ENCODE peak calls at places on chromosomes 5 and 9, in five cellular contexts. One of them, this sample, is unnamed.

GRCh38 chr5:93721511-93721910 is 19.9 kb downstream of the POU5F2 start:
- DNase-seq in fibroblast of lung: no peak
- DNase-seq in AG04450: no peak
- DNase-seq in upper lobe of right lung: no peak
- DNase-seq in CD4-positive, CD25-positive, alpha-beta regulatory T cell: no peak
- DNase-seq in this sample: no peak

GRCh38 chr5:32163785-32164184 is 10.3 kb downstream of the GOLPH3 start:
- DNase-seq in fibroblast of lung: no peak
- DNase-seq in AG04450: no peak
- DNase-seq in upper lobe of right lung: no peak
- DNase-seq in CD4-positive, CD25-positive, alpha-beta regulatory T cell: no peak
- DNase-seq in this sample: no peak

GRCh38 chr5:133977161-133977787 is 8.8 kb upstream of the C5orf15 start:
- DNase-seq in fibroblast of lung: peak
- DNase-seq in AG04450: no peak
- DNase-seq in upper lobe of right lung: no peak
- DNase-seq in CD4-positive, CD25-positive, alpha-beta regulatory T cell: no peak
- DNase-seq in this sample: no peak

GRCh38 chr9:106878943-106879916 is 16.3 kb downstream of the ZNF462 start:
- DNase-seq in fibroblast of lung: peak
- DNase-seq in AG04450: peak
- DNase-seq in upper lobe of right lung: no peak
- DNase-seq in CD4-positive, CD25-positive, alpha-beta regulatory T cell: no peak
- DNase-seq in this sample: peak

GRCh38 chr5:107389130-107389553 is 281.6 kb downstream of the EFNA5 start:
- DNase-seq in fibroblast of lung: peak
- DNase-seq in AG04450: no peak
- DNase-seq in upper lobe of right lung: no peak
- DNase-seq in CD4-positive, CD25-positive, alpha-beta regulatory T cell: peak
- DNase-seq in this sample: no peak

GRCh38 chr5:38473008-38473407 is 83.4 kb downstream of the LIFR start:
- DNase-seq in fibroblast of lung: no peak
- DNase-seq in AG04450: no peak
- DNase-seq in upper lobe of right lung: no peak
- DNase-seq in CD4-positive, CD25-positive, alpha-beta regulatory T cell: no peak
- DNase-seq in this sample: no peak

GRCh38 chr5:80216753-80217596 is 38.9 kb downstream of the SERINC5 start:
- DNase-seq in fibroblast of lung: peak
- DNase-seq in AG04450: no peak
- DNase-seq in upper lobe of right lung: peak
- DNase-seq in CD4-positive, CD25-positive, alpha-beta regulatory T cell: no peak
- DNase-seq in this sample: no peak

GRCh38 chr9:103245369-103245768 is 250.2 kb downstream of the CYLC2 start:
- DNase-seq in fibroblast of lung: no peak
- DNase-seq in AG04450: no peak
- DNase-seq in upper lobe of right lung: no peak
- DNase-seq in CD4-positive, CD25-positive, alpha-beta regulatory T cell: no peak
- DNase-seq in this sample: no peak

GRCh38 chr5:17808566-17808965 is 174.3 kb downstream of the TAF11L14 start:
- DNase-seq in fibroblast of lung: no peak
- DNase-seq in AG04450: no peak
- DNase-seq in upper lobe of right lung: no peak
- DNase-seq in CD4-positive, CD25-positive, alpha-beta regulatory T cell: no peak
- DNase-seq in this sample: no peak

GRCh38 chr5:147965712-147966111 is 59.4 kb upstream of the C5orf46 start:
- DNase-seq in fibroblast of lung: no peak
- DNase-seq in AG04450: no peak
- DNase-seq in upper lobe of right lung: no peak
- DNase-seq in CD4-positive, CD25-positive, alpha-beta regulatory T cell: no peak
- DNase-seq in this sample: no peak

GRCh38 chr5:178404987-178405386 is 172.4 kb upstream of the PHYKPL start:
- DNase-seq in fibroblast of lung: peak
- DNase-seq in AG04450: no peak
- DNase-seq in upper lobe of right lung: no peak
- DNase-seq in CD4-positive, CD25-positive, alpha-beta regulatory T cell: no peak
- DNase-seq in this sample: no peak

GRCh38 chr9:72443855-72444254 is 77.6 kb upstream of the TMC1 start:
- DNase-seq in fibroblast of lung: no peak
- DNase-seq in AG04450: no peak
- DNase-seq in upper lobe of right lung: no peak
- DNase-seq in CD4-positive, CD25-positive, alpha-beta regulatory T cell: peak
- DNase-seq in this sample: no peak

GRCh38 chr5:72817076-72817476 is 615 bp downstream of the TNPO1 start:
- DNase-seq in fibroblast of lung: peak
- DNase-seq in AG04450: peak
- DNase-seq in upper lobe of right lung: peak
- DNase-seq in CD4-positive, CD25-positive, alpha-beta regulatory T cell: peak
- DNase-seq in this sample: no peak

GRCh38 chr5:141691867-141692532 is 10.0 kb upstream of the ARAP3 start:
- DNase-seq in fibroblast of lung: peak
- DNase-seq in AG04450: peak
- DNase-seq in upper lobe of right lung: peak
- DNase-seq in CD4-positive, CD25-positive, alpha-beta regulatory T cell: peak
- DNase-seq in this sample: peak

GRCh38 chr5:106699198-106699597 is 971.5 kb downstream of the EFNA5 start:
- DNase-seq in fibroblast of lung: no peak
- DNase-seq in AG04450: no peak
- DNase-seq in upper lobe of right lung: no peak
- DNase-seq in CD4-positive, CD25-positive, alpha-beta regulatory T cell: no peak
- DNase-seq in this sample: no peak

GRCh38 chr9:118522093-118523028 is 818.2 kb downstream of the TLR4 start:
- DNase-seq in fibroblast of lung: peak
- DNase-seq in AG04450: no peak
- DNase-seq in upper lobe of right lung: peak
- DNase-seq in CD4-positive, CD25-positive, alpha-beta regulatory T cell: peak
- DNase-seq in this sample: no peak

GRCh38 chr5:173065155-173065554 is 9.0 kb downstream of the CREBRF start:
- DNase-seq in fibroblast of lung: no peak
- DNase-seq in AG04450: no peak
- DNase-seq in upper lobe of right lung: no peak
- DNase-seq in CD4-positive, CD25-positive, alpha-beta regulatory T cell: peak
- DNase-seq in this sample: no peak

GRCh38 chr9:89984214-89984613 is 379.4 kb downstream of the GADD45G start:
- DNase-seq in fibroblast of lung: peak
- DNase-seq in AG04450: no peak
- DNase-seq in upper lobe of right lung: no peak
- DNase-seq in CD4-positive, CD25-positive, alpha-beta regulatory T cell: no peak
- DNase-seq in this sample: no peak

GRCh38 chr9:97046228-97046627 is 7.3 kb upstream of the CTSV start:
- DNase-seq in fibroblast of lung: peak
- DNase-seq in AG04450: no peak
- DNase-seq in upper lobe of right lung: peak
- DNase-seq in CD4-positive, CD25-positive, alpha-beta regulatory T cell: no peak
- DNase-seq in this sample: no peak

GRCh38 chr5:173812811-173813550 is 75.2 kb upstream of the CPEB4 start:
- DNase-seq in fibroblast of lung: peak
- DNase-seq in AG04450: no peak
- DNase-seq in upper lobe of right lung: no peak
- DNase-seq in CD4-positive, CD25-positive, alpha-beta regulatory T cell: no peak
- DNase-seq in this sample: no peak

GRCh38 chr9:107948601-107949000 is 459.0 kb upstream of the KLF4 start:
- DNase-seq in fibroblast of lung: peak
- DNase-seq in AG04450: no peak
- DNase-seq in upper lobe of right lung: no peak
- DNase-seq in CD4-positive, CD25-positive, alpha-beta regulatory T cell: no peak
- DNase-seq in this sample: no peak

GRCh38 chr9:32703635-32704034 is 68.2 kb upstream of the TAF1L start:
- DNase-seq in fibroblast of lung: no peak
- DNase-seq in AG04450: no peak
- DNase-seq in upper lobe of right lung: no peak
- DNase-seq in CD4-positive, CD25-positive, alpha-beta regulatory T cell: no peak
- DNase-seq in this sample: no peak

GRCh38 chr9:9522406-9522805 is 1090.4 kb downstream of the PTPRD start:
- DNase-seq in fibroblast of lung: no peak
- DNase-seq in AG04450: no peak
- DNase-seq in upper lobe of right lung: no peak
- DNase-seq in CD4-positive, CD25-positive, alpha-beta regulatory T cell: no peak
- DNase-seq in this sample: no peak

GRCh38 chr5:171168177-171168576 is 140.9 kb upstream of the TLX3 start:
- DNase-seq in fibroblast of lung: no peak
- DNase-seq in AG04450: no peak
- DNase-seq in upper lobe of right lung: no peak
- DNase-seq in CD4-positive, CD25-positive, alpha-beta regulatory T cell: no peak
- DNase-seq in this sample: no peak

GRCh38 chr5:55241756-55242155 is 8.3 kb upstream of the CCNO start:
- DNase-seq in fibroblast of lung: no peak
- DNase-seq in AG04450: no peak
- DNase-seq in upper lobe of right lung: no peak
- DNase-seq in CD4-positive, CD25-positive, alpha-beta regulatory T cell: no peak
- DNase-seq in this sample: no peak

GRCh38 chr5:142063878-142064331 is 44.7 kb upstream of the NDFIP1 start:
- DNase-seq in fibroblast of lung: peak
- DNase-seq in AG04450: peak
- DNase-seq in upper lobe of right lung: no peak
- DNase-seq in CD4-positive, CD25-positive, alpha-beta regulatory T cell: peak
- DNase-seq in this sample: peak

GRCh38 chr5:57420821-57421220 is 61.8 kb downstream of the ACTBL2 start:
- DNase-seq in fibroblast of lung: peak
- DNase-seq in AG04450: no peak
- DNase-seq in upper lobe of right lung: no peak
- DNase-seq in CD4-positive, CD25-positive, alpha-beta regulatory T cell: no peak
- DNase-seq in this sample: no peak

GRCh38 chr9:34986541-34987047 is 3.0 kb upstream of the DNAJB5 start:
- DNase-seq in fibroblast of lung: peak
- DNase-seq in AG04450: no peak
- DNase-seq in upper lobe of right lung: no peak
- DNase-seq in CD4-positive, CD25-positive, alpha-beta regulatory T cell: peak
- DNase-seq in this sample: peak

GRCh38 chr5:14443665-14444064 is 137.9 kb upstream of the OTULINL start:
- DNase-seq in fibroblast of lung: no peak
- DNase-seq in AG04450: no peak
- DNase-seq in upper lobe of right lung: no peak
- DNase-seq in CD4-positive, CD25-positive, alpha-beta regulatory T cell: no peak
- DNase-seq in this sample: no peak

GRCh38 chr5:55904152-55904551 is 53.0 kb downstream of the IL31RA start:
- DNase-seq in fibroblast of lung: peak
- DNase-seq in AG04450: no peak
- DNase-seq in upper lobe of right lung: no peak
- DNase-seq in CD4-positive, CD25-positive, alpha-beta regulatory T cell: no peak
- DNase-seq in this sample: no peak

GRCh38 chr5:96716007-96716406 is 53.8 kb downstream of the CAST start:
- DNase-seq in fibroblast of lung: no peak
- DNase-seq in AG04450: no peak
- DNase-seq in upper lobe of right lung: no peak
- DNase-seq in CD4-positive, CD25-positive, alpha-beta regulatory T cell: peak
- DNase-seq in this sample: no peak

GRCh38 chr9:75201480-75202209 is 113.3 kb downstream of the OSTF1 start:
- DNase-seq in fibroblast of lung: no peak
- DNase-seq in AG04450: no peak
- DNase-seq in upper lobe of right lung: no peak
- DNase-seq in CD4-positive, CD25-positive, alpha-beta regulatory T cell: no peak
- DNase-seq in this sample: no peak
- H3K27ac ChIP-seq in fibroblast of lung: no peak
- H3K27ac ChIP-seq in AG04450: no peak
- H3K27ac ChIP-seq in upper lobe of right lung: no peak
- H3K27ac ChIP-seq in CD4-positive, CD25-positive, alpha-beta regulatory T cell: no peak
- H3K27ac ChIP-seq in this sample: no peak

GRCh38 chr5:124627815-124628214 is 118.6 kb downstream of the ZNF608 start:
- DNase-seq in fibroblast of lung: no peak
- DNase-seq in AG04450: no peak
- DNase-seq in upper lobe of right lung: no peak
- DNase-seq in CD4-positive, CD25-positive, alpha-beta regulatory T cell: no peak
- DNase-seq in this sample: no peak
- H3K27ac ChIP-seq in fibroblast of lung: no peak
- H3K27ac ChIP-seq in AG04450: no peak
- H3K27ac ChIP-seq in upper lobe of right lung: no peak
- H3K27ac ChIP-seq in CD4-positive, CD25-positive, alpha-beta regulatory T cell: no peak
- H3K27ac ChIP-seq in this sample: no peak

GRCh38 chr5:1122511-1123284 is 10.8 kb upstream of the SLC12A7 start:
- DNase-seq in fibroblast of lung: no peak
- DNase-seq in AG04450: no peak
- DNase-seq in upper lobe of right lung: no peak
- DNase-seq in CD4-positive, CD25-positive, alpha-beta regulatory T cell: no peak
- DNase-seq in this sample: no peak

GRCh38 chr5:1121891-1122290 is 10.0 kb upstream of the SLC12A7 start:
- DNase-seq in fibroblast of lung: no peak
- DNase-seq in AG04450: no peak
- DNase-seq in upper lobe of right lung: no peak
- DNase-seq in CD4-positive, CD25-positive, alpha-beta regulatory T cell: no peak
- DNase-seq in this sample: no peak

GRCh38 chr5:1123418-1124147 is 11.7 kb upstream of the SLC12A7 start:
- DNase-seq in fibroblast of lung: no peak
- DNase-seq in AG04450: no peak
- DNase-seq in upper lobe of right lung: no peak
- DNase-seq in CD4-positive, CD25-positive, alpha-beta regulatory T cell: no peak
- DNase-seq in this sample: no peak

GRCh38 chr5:1125030-1125357 is 13.1 kb upstream of the SLC12A7 start:
- DNase-seq in fibroblast of lung: peak
- DNase-seq in AG04450: no peak
- DNase-seq in upper lobe of right lung: no peak
- DNase-seq in CD4-positive, CD25-positive, alpha-beta regulatory T cell: no peak
- DNase-seq in this sample: no peak

GRCh38 chr5:1124181-1125029 is 12.5 kb upstream of the SLC12A7 start:
- DNase-seq in fibroblast of lung: no peak
- DNase-seq in AG04450: no peak
- DNase-seq in upper lobe of right lung: no peak
- DNase-seq in CD4-positive, CD25-positive, alpha-beta regulatory T cell: no peak
- DNase-seq in this sample: no peak
- H3K27ac ChIP-seq in fibroblast of lung: no peak
- H3K27ac ChIP-seq in AG04450: no peak
- H3K27ac ChIP-seq in upper lobe of right lung: peak
- H3K27ac ChIP-seq in CD4-positive, CD25-positive, alpha-beta regulatory T cell: no peak
- H3K27ac ChIP-seq in this sample: no peak

GRCh38 chr5:157914389-157914788 is 55.4 kb upstream of the CLINT1 start:
- DNase-seq in fibroblast of lung: no peak
- DNase-seq in AG04450: no peak
- DNase-seq in upper lobe of right lung: no peak
- DNase-seq in CD4-positive, CD25-positive, alpha-beta regulatory T cell: no peak
- DNase-seq in this sample: no peak

GRCh38 chr5:157908459-157908858 is 49.5 kb upstream of the CLINT1 start:
- DNase-seq in fibroblast of lung: no peak
- DNase-seq in AG04450: no peak
- DNase-seq in upper lobe of right lung: no peak
- DNase-seq in CD4-positive, CD25-positive, alpha-beta regulatory T cell: no peak
- DNase-seq in this sample: no peak

GRCh38 chr5:157913575-157913974 is 54.6 kb upstream of the CLINT1 start:
- DNase-seq in fibroblast of lung: no peak
- DNase-seq in AG04450: no peak
- DNase-seq in upper lobe of right lung: no peak
- DNase-seq in CD4-positive, CD25-positive, alpha-beta regulatory T cell: no peak
- DNase-seq in this sample: no peak

GRCh38 chr5:157912621-157913325 is 53.8 kb upstream of the CLINT1 start:
- DNase-seq in fibroblast of lung: no peak
- DNase-seq in AG04450: no peak
- DNase-seq in upper lobe of right lung: no peak
- DNase-seq in CD4-positive, CD25-positive, alpha-beta regulatory T cell: no peak
- DNase-seq in this sample: no peak

DNA sequence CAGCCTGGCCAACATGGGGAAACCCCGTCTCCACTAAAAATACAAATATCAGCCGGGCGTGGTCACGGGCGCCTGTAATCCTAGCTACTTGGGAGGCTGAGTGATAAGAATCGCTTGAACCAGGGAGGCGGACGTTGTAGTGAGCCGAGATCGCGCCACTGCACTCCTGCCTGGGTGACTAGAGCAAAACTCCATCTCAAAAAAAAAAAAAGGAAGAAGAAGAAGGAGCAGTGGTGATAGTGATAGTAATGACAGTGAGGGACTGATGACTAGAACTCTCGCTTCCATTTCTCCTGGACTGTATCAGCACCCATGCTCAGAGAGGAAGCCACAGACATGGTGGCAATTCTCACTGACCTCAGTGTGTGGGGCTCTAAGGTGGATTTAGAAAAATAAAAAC is 52.6 kb upstream of the CLINT1 start:
- DNase-seq in fibroblast of lung: no peak
- DNase-seq in AG04450: no peak
- DNase-seq in upper lobe of right lung: no peak
- DNase-seq in CD4-positive, CD25-positive, alpha-beta regulatory T cell: no peak
- DNase-seq in this sample: no peak
- H3K27ac ChIP-seq in fibroblast of lung: no peak
- H3K27ac ChIP-seq in AG04450: no peak
- H3K27ac ChIP-seq in upper lobe of right lung: no peak
- H3K27ac ChIP-seq in CD4-positive, CD25-positive, alpha-beta regulatory T cell: no peak
- H3K27ac ChIP-seq in this sample: no peak